ENCODE peak calls at places on chromosomes 16 and 17, in eight cellular contexts. B is cardiac muscle cell, Z is HL-60, L is BJ, F is hepatocyte, C is endodermal cell, H is thoracic aorta, I is AG04450. D is an unnamed sample.

GRCh38 chr16:1069154-1069553 is 3.4 kb upstream of the SSTR5 start:
- DNase-seq in B (no peak), I (no peak), F (no peak), C (peak), L (no peak), Z (no peak), H (no peak), D (no peak)

GRCh38 chr17:80743181-80743771 is 198.6 kb downstream of the RPTOR start:
- DNase-seq in F (no peak), H (no peak), Z (peak), L (no peak), B (no peak), C (no peak), I (no peak), D (peak)

GRCh38 chr16:66925322-66925840 is at the start of gene RRAD:
- DNase-seq in F (peak), B (peak), C (peak), I (no peak), Z (no peak), L (no peak), H (peak), D (no peak)

GRCh38 chr16:17515421-17516210 is 44.9 kb upstream of the XYLT1 start:
- DNase-seq in I (no peak), H (no peak), C (no peak), L (peak), B (no peak), Z (no peak), F (no peak), D (peak)

GRCh38 chr16:84266451-84266850 is 26.6 kb upstream of the KCNG4 start:
- DNase-seq in B (peak), I (no peak), F (peak), Z (peak), C (peak), H (no peak), L (no peak), D (peak)

GRCh38 chr17:73706858-73707257 is 62.6 kb upstream of the SDK2 start:
- DNase-seq in I (no peak), H (no peak), L (no peak), Z (no peak), C (no peak), B (no peak), F (no peak), D (no peak)

GRCh38 chr16:31568577-31569359 is 41.1 kb downstream of the AHSP start:
- DNase-seq in I (no peak), C (peak), B (peak), L (no peak), F (no peak), Z (no peak), H (no peak), D (no peak)

GRCh38 chr17:2055494-2056220 is 754 bp downstream of the HIC1 start:
- DNase-seq in I (no peak), L (no peak), C (no peak), H (no peak), Z (no peak), B (no peak), F (no peak), D (no peak)

GRCh38 chr16:4944333-4945281 is 7.7 kb upstream of the PPL start:
- DNase-seq in C (peak), Z (peak), B (peak), H (peak), L (peak), F (peak), I (peak), D (peak)

GRCh38 chr16:73022534-73022933 is 25.4 kb downstream of the ZFHX3 start:
- DNase-seq in H (no peak), L (no peak), F (no peak), I (no peak), Z (no peak), B (no peak), C (peak), D (no peak)

GRCh38 chr16:89696598-89697128 is 4.8 kb downstream of the SPATA2L start:
- DNase-seq in I (no peak), B (no peak), Z (no peak), L (no peak), H (no peak), C (peak), F (peak), D (no peak)

GRCh38 chr16:15752717-15753488 is 102.9 kb downstream of the NDE1 start:
- DNase-seq in Z (no peak), C (no peak), F (no peak), L (no peak), H (no peak), I (no peak), B (no peak), D (no peak)

GRCh38 chr17:32759476-32759875 is 117.4 kb downstream of the MYO1D start:
- DNase-seq in F (no peak), I (no peak), Z (no peak), H (no peak), L (no peak), C (no peak), B (no peak), D (no peak)

GRCh38 chr17:47703671-47704070 is 9.7 kb downstream of the TBKBP1 start:
- DNase-seq in H (no peak), F (no peak), I (no peak), Z (no peak), C (no peak), L (no peak), B (no peak), D (no peak)

GRCh38 chr16:72124761-72125634 is 31.4 kb downstream of the DHX38 start:
- DNase-seq in Z (peak), C (peak), H (no peak), F (peak), B (peak), L (peak), I (peak), D (peak)

GRCh38 chr17:37774508-37774907 is 29.6 kb upstream of the HNF1B start:
- DNase-seq in I (no peak), F (no peak), Z (no peak), C (no peak), L (no peak), B (no peak), H (no peak), D (no peak)

GRCh38 chr17:18921912-18922451 is 30.0 kb upstream of the SLC5A10 start:
- DNase-seq in H (no peak), B (no peak), C (no peak), L (no peak), F (peak), I (peak), Z (no peak), D (peak)

GRCh38 chr17:19904412-19904811 is 36.7 kb upstream of the ULK2 start:
- DNase-seq in B (no peak), F (no peak), Z (no peak), H (no peak), L (no peak), C (no peak), I (no peak), D (peak)

GRCh38 chr17:50565559-50566350 is 5.2 kb downstream of the CACNA1G start:
- DNase-seq in Z (no peak), L (no peak), C (no peak), H (no peak), F (no peak), B (no peak), I (no peak), D (no peak)

GRCh38 chr16:24382929-24383328 is 126.8 kb downstream of the CACNG3 start:
- DNase-seq in H (no peak), I (no peak), F (no peak), C (peak), Z (no peak), L (no peak), B (no peak), D (no peak)

GRCh38 chr17:10136258-10136981 is 62.0 kb downstream of the GAS7 start:
- DNase-seq in C (peak), I (no peak), Z (no peak), F (no peak), H (no peak), L (no peak), B (no peak), D (no peak)

GRCh38 chr17:48992433-48992832 is 4.8 kb upstream of the IGF2BP1 start:
- DNase-seq in I (no peak), B (no peak), L (no peak), Z (no peak), C (no peak), F (no peak), H (no peak), D (no peak)

GRCh38 chr17:31112001-31112661 is 17.4 kb downstream of the NF1 start:
- DNase-seq in H (no peak), B (no peak), F (no peak), C (no peak), L (no peak), Z (no peak), I (no peak), D (no peak)

GRCh38 chr17:32302860-32303649 is 37.4 kb downstream of the RHBDL3 start:
- DNase-seq in L (no peak), I (no peak), H (no peak), F (no peak), Z (no peak), B (peak), C (peak), D (no peak)

GRCh38 chr17:37608369-37609169 is 649 bp downstream of the SYNRG start:
- DNase-seq in F (peak), I (no peak), L (no peak), H (peak), Z (no peak), C (no peak), B (peak), D (peak)

GRCh38 chr17:50517504-50518264 is 9.4 kb downstream of the MYCBPAP start:
- DNase-seq in L (no peak), Z (no peak), H (no peak), I (no peak), B (no peak), F (no peak), C (no peak), D (no peak)

GRCh38 chr16:66225696-66226095 is 140.8 kb upstream of the CDH5 start:
- DNase-seq in L (no peak), F (no peak), H (no peak), I (no peak), B (no peak), Z (no peak), C (peak), D (no peak)

GRCh38 chr17:8472663-8473062 is 37.0 kb downstream of the NDEL1 start:
- DNase-seq in H (no peak), L (no peak), I (no peak), Z (no peak), C (no peak), B (no peak), F (no peak), D (no peak)
- H3K4me3 ChIP-seq in H (no peak), L (no peak), I (no peak), Z (no peak), C (no peak), B (no peak), F (no peak), D (no peak)

DNA sequence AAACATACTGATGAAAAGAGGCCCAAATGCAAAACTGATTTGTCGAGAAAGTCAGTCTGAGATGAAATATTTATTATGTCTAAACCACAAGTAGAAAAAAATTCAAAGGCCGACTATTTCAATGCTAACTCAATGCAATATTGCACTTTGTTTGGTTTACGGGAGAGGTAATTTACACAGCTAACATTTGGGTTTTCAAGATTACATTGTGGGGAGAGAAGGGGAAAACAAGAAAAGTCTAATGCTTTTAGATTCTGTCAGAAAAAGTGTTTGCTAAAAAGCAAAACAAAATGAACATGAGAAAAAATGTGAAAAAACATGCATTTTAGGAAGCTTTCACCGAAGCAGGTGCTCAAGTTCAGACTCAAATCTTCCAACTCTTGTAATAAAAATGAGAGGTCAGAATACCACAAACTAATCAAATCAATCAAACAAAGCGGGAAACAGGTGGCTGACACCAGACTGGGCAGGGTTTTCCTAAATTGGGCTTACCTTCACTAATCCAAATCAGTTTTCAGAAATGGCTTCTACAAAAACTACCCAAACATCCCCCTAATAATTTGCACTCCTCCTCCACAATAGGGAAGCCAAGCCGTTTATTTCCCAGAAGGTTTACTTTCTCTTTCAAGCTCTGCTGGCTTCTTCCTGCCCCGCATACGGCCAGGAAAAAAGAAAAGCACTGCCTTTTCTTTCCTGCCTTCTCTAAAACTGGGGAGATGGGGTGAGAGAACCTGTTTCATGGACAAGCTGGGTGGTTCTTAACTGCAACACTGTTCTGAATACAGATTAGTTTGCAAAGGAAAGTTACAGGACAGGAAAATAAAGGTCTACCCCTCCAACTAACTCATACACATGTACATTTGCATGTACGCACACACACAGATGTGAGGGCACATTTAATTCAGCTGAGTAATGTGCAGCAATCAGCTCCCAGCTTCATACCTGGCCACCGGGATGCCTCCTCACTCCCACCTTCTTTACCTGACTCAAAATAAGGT is 9.3 kb downstream of the STAT3 start:
- DNase-seq in C (no peak), L (no peak), H (no peak), F (no peak), Z (no peak), B (no peak), I (no peak), D (peak)
- H3K4me3 ChIP-seq in C (no peak), L (peak), H (peak), F (no peak), Z (no peak), B (no peak), I (peak), D (peak)

GRCh38 chr17:72120878-72121163 is at the start of gene SOX9:
- DNase-seq in C (peak), B (peak), H (no peak), Z (no peak), I (peak), F (peak), L (peak), D (peak)
- H3K4me3 ChIP-seq in C (peak), B (peak), H (peak), Z (no peak), I (peak), F (peak), L (peak), D (peak)

GRCh38 chr17:58375811-58376210 is 23.8 kb upstream of the SUPT4H1 start:
- DNase-seq in Z (no peak), I (no peak), H (no peak), F (no peak), L (no peak), B (no peak), C (peak), D (no peak)
- H3K4me3 ChIP-seq in Z (no peak), I (no peak), H (no peak), F (no peak), L (no peak), B (no peak), C (no peak), D (no peak)

GRCh38 chr17:75090871-75091854 is 3.4 kb downstream of the SLC16A5 start:
- DNase-seq in L (no peak), Z (no peak), B (no peak), I (no peak), H (no peak), F (no peak), C (peak), D (no peak)

GRCh38 chr17:75088465-75088895 is 726 bp downstream of the SLC16A5 start:
- DNase-seq in L (no peak), F (peak), Z (no peak), C (peak), I (no peak), B (no peak), H (no peak), D (no peak)

GRCh38 chr17:75087558-75088453 is at the start of gene SLC16A5:
- DNase-seq in L (peak), C (peak), B (peak), H (no peak), F (peak), I (no peak), Z (no peak), D (peak)

GRCh38 chr17:75087182-75087557 is 584 bp upstream of the SLC16A5 start:
- DNase-seq in C (no peak), L (no peak), Z (no peak), F (no peak), B (no peak), H (no peak), I (no peak), D (no peak)

DNA sequence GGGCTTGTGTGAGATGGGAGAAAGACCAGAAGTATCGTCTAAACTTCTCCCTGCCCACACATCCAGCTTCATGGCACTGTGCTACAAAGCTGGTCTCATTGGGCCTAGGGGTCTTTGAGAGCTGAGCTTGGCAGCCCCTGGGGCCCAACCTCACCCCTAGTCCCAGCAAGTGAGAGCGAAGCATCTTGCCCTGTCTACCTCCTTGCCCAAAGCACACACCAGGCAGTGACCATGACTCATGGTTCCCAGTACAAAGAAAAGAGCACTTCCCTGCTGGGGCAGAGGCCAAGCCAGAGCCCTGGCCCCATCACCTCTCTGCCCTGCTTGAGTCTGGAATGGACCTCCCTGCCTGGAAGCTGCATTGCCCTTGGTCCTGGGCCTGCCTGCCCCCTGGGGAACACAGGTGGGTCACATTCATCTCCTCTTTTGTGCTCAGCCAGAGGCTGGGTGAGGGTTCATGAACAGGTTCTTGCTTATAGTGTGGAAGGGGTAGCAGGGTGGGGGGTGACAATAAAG is 1.2 kb downstream of the SLC16A5 start:
- DNase-seq in I (no peak), F (peak), Z (no peak), H (no peak), L (no peak), C (peak), B (no peak), D (no peak)
- H3K4me3 ChIP-seq in I (no peak), F (no peak), Z (no peak), H (no peak), L (peak), C (peak), B (no peak), D (no peak)

D was measured in astrocyte.